ENCODE peak calls at places on chromosomes 7 and 10, in six cellular contexts. C is T-helper 9 cell; V is nephron progenitor cell; A is NCI-H524; E is NCI-H1105 treated with DMSO at 0.1 percent for 48 hours; O is activated CD4-positive, alpha-beta T cell treated with anti-CD3 and anti-CD28 coated beads, Interleukin-2, amount 50 U/mL, for 48 hours. I is an unnamed sample.

GRCh38 chr10:70125918-70126590 is 6.6 kb downstream of the AIFM2 start:
- DNase-seq in O (no peak), C (no peak), E (no peak), A (no peak), V (no peak), I (no peak)

GRCh38 chr7:11830582-11831382 is 1.2 kb downstream of the THSD7A start:
- DNase-seq in A (peak), V (no peak), C (no peak), E (peak), O (no peak), I (no peak)

GRCh38 chr10:77333610-77334340 is 303.8 kb downstream of the KCNMA1 start:
- DNase-seq in A (peak), O (no peak), E (no peak), C (no peak), V (no peak), I (no peak)

GRCh38 chr7:140680886-140681285 is 8.1 kb downstream of the ADCK2 start:
- DNase-seq in A (no peak), E (no peak), V (no peak), O (no peak), C (no peak), I (no peak)

GRCh38 chr7:18378989-18379605 is 116.5 kb upstream of the HDAC9 start:
- DNase-seq in V (no peak), E (no peak), A (no peak), O (no peak), C (no peak), I (no peak)

GRCh38 chr10:24944512-24945255 is 7.7 kb downstream of the PRTFDC1 start:
- DNase-seq in C (no peak), E (no peak), A (peak), O (no peak), V (no peak), I (no peak)

GRCh38 chr7:51639661-51640340 is 323.2 kb upstream of the COBL start:
- DNase-seq in A (no peak), E (no peak), C (no peak), V (no peak), O (no peak), I (no peak)

GRCh38 chr10:114470956-114471905 is 66.9 kb upstream of the AFAP1L2 start:
- DNase-seq in O (peak), A (peak), E (peak), V (peak), C (peak), I (peak)

GRCh38 chr10:7494034-7494433 is 83.2 kb upstream of the SFMBT2 start:
- DNase-seq in C (no peak), O (no peak), E (no peak), A (no peak), V (peak), I (no peak)

I was measured in progenitor cell of endocrine pancreas.